ENCODE peak calls at places on chromosome 9, in four cellular contexts. One of them, this sample, is unnamed.

GRCh38 chr9:114803886-114804285 is 2.0 kb downstream of the TNFSF15 start:
- DNase-seq in epithelial cell of proximal tubule: no peak
- DNase-seq in KBM-7: no peak
- DNase-seq in NCI-H1436: no peak
- DNase-seq in this sample: no peak

GRCh38 chr9:125549465-125550215 is 157.4 kb downstream of the MAPKAP1 start:
- DNase-seq in epithelial cell of proximal tubule: no peak
- DNase-seq in KBM-7: no peak
- DNase-seq in NCI-H1436: no peak
- DNase-seq in this sample: peak; percentile 81

GRCh38 chr9:134326754-134327526 is 685 bp downstream of the RXRA start:
- DNase-seq in NCI-H1436: no peak
- DNase-seq in epithelial cell of proximal tubule: no peak
- DNase-seq in KBM-7: peak; percentile 31
- DNase-seq in this sample: no peak

GRCh38 chr9:89177401-89178161 is 1.0 kb downstream of the SHC3 start:
- DNase-seq in KBM-7: no peak
- DNase-seq in NCI-H1436: no peak
- DNase-seq in epithelial cell of proximal tubule: no peak
- DNase-seq in this sample: no peak

GRCh38 chr9:116297346-116297745 is 143.8 kb downstream of the PAPPA start:
- DNase-seq in epithelial cell of proximal tubule: no peak
- DNase-seq in NCI-H1436: no peak
- DNase-seq in KBM-7: no peak
- DNase-seq in this sample: no peak

GRCh38 chr9:92384373-92384772 is 20.0 kb downstream of the OGN start:
- DNase-seq in NCI-H1436: no peak
- DNase-seq in epithelial cell of proximal tubule: no peak
- DNase-seq in KBM-7: no peak
- DNase-seq in this sample: no peak

GRCh38 chr9:6686396-6686795 is 40.9 kb upstream of the GLDC start:
- DNase-seq in KBM-7: peak; percentile 31
- DNase-seq in epithelial cell of proximal tubule: no peak
- DNase-seq in NCI-H1436: no peak
- DNase-seq in this sample: peak; percentile 16

GRCh38 chr9:112784020-112784788 is 33.6 kb downstream of the SNX30 start:
- DNase-seq in epithelial cell of proximal tubule: peak; percentile 19
- DNase-seq in NCI-H1436: peak; percentile 7
- DNase-seq in KBM-7: no peak
- DNase-seq in this sample: no peak

GRCh38 chr9:134825025-134825424 is 55.6 kb upstream of the FCN2 start:
- DNase-seq in KBM-7: no peak
- DNase-seq in epithelial cell of proximal tubule: no peak
- DNase-seq in NCI-H1436: no peak
- DNase-seq in this sample: no peak

GRCh38 chr9:77883133-77883532 is 148.5 kb downstream of the GNAQ start:
- DNase-seq in KBM-7: no peak
- DNase-seq in epithelial cell of proximal tubule: no peak
- DNase-seq in NCI-H1436: no peak
- DNase-seq in this sample: no peak

GRCh38 chr9:106918825-106919509 is 56.0 kb downstream of the ZNF462 start:
- DNase-seq in KBM-7: no peak
- DNase-seq in epithelial cell of proximal tubule: no peak
- DNase-seq in NCI-H1436: no peak
- DNase-seq in this sample: no peak

GRCh38 chr9:82152181-82152580 is 163.6 kb downstream of the SPATA31D1 start:
- DNase-seq in NCI-H1436: no peak
- DNase-seq in epithelial cell of proximal tubule: peak; percentile 71
- DNase-seq in KBM-7: no peak
- DNase-seq in this sample: no peak

GRCh38 chr9:98764351-98764750 is 32.0 kb downstream of the ANKS6 start:
- DNase-seq in KBM-7: no peak
- DNase-seq in NCI-H1436: no peak
- DNase-seq in epithelial cell of proximal tubule: no peak
- DNase-seq in this sample: no peak

GRCh38 chr9:113523421-113524141 is 60.1 kb downstream of the RGS3 start:
- DNase-seq in NCI-H1436: no peak
- DNase-seq in KBM-7: peak; percentile 54
- DNase-seq in epithelial cell of proximal tubule: no peak
- DNase-seq in this sample: no peak

GRCh38 chr9:95507456-95508241 is 9.1 kb downstream of the PTCH1 start:
- DNase-seq in KBM-7: peak; percentile 59
- DNase-seq in epithelial cell of proximal tubule: no peak
- DNase-seq in NCI-H1436: no peak
- DNase-seq in this sample: no peak

GRCh38 chr9:88312517-88313103 is 75.6 kb upstream of the SPIN1 start:
- DNase-seq in NCI-H1436: no peak
- DNase-seq in KBM-7: no peak
- DNase-seq in epithelial cell of proximal tubule: no peak
- DNase-seq in this sample: no peak

GRCh38 chr9:137514691-137515337 is 35.4 kb downstream of the PNPLA7 start:
- DNase-seq in KBM-7: no peak
- DNase-seq in NCI-H1436: no peak
- DNase-seq in epithelial cell of proximal tubule: no peak
- DNase-seq in this sample: no peak

GRCh38 chr9:136080716-136081112 is 14.4 kb downstream of the NACC2 start:
- DNase-seq in epithelial cell of proximal tubule: no peak
- DNase-seq in NCI-H1436: no peak
- DNase-seq in KBM-7: no peak
- DNase-seq in this sample: no peak

GRCh38 chr9:126833710-126834345 is 26.6 kb upstream of the ZBTB34 start:
- DNase-seq in KBM-7: no peak
- DNase-seq in epithelial cell of proximal tubule: no peak
- DNase-seq in NCI-H1436: no peak
- DNase-seq in this sample: no peak

GRCh38 chr9:134981001-134981400 is 63.3 kb upstream of the FCN1 start:
- DNase-seq in epithelial cell of proximal tubule: no peak
- DNase-seq in KBM-7: no peak
- DNase-seq in NCI-H1436: no peak
- DNase-seq in this sample: no peak

GRCh38 chr9:4435197-4435596 is 55.1 kb upstream of the SLC1A1 start:
- DNase-seq in KBM-7: no peak
- DNase-seq in NCI-H1436: no peak
- DNase-seq in epithelial cell of proximal tubule: no peak
- DNase-seq in this sample: no peak

GRCh38 chr9:35658894-35659220 is 765 bp downstream of the CCDC107 start:
- DNase-seq in NCI-H1436: no peak
- DNase-seq in KBM-7: no peak
- DNase-seq in epithelial cell of proximal tubule: no peak
- DNase-seq in this sample: no peak

GRCh38 chr9:75108571-75108970 is 20.3 kb downstream of the OSTF1 start:
- DNase-seq in epithelial cell of proximal tubule: no peak
- DNase-seq in NCI-H1436: no peak
- DNase-seq in KBM-7: peak; percentile 16
- DNase-seq in this sample: no peak

GRCh38 chr9:68507098-68507795 is 33.4 kb downstream of the TMEM252 start:
- DNase-seq in KBM-7: peak; percentile 38
- DNase-seq in NCI-H1436: no peak
- DNase-seq in epithelial cell of proximal tubule: no peak
- DNase-seq in this sample: no peak

GRCh38 chr9:69600314-69601047 is 71.7 kb downstream of the APBA1 start:
- DNase-seq in NCI-H1436: no peak
- DNase-seq in KBM-7: no peak
- DNase-seq in epithelial cell of proximal tubule: no peak
- DNase-seq in this sample: no peak

GRCh38 chr9:117555964-117556629 is 141.2 kb upstream of the ASTN2 start:
- DNase-seq in KBM-7: peak; percentile 61
- DNase-seq in epithelial cell of proximal tubule: peak; percentile 7
- DNase-seq in NCI-H1436: peak; percentile 17
- DNase-seq in this sample: peak; percentile 1

GRCh38 chr9:72292184-72292787 is 72.7 kb downstream of the ZFAND5 start:
- DNase-seq in epithelial cell of proximal tubule: no peak
- DNase-seq in NCI-H1436: peak; percentile 7
- DNase-seq in KBM-7: peak; percentile 42
- DNase-seq in this sample: peak; percentile 46

GRCh38 chr9:137429974-137430722 is 7.0 kb downstream of the NOXA1 start:
- DNase-seq in NCI-H1436: peak; percentile 21
- DNase-seq in epithelial cell of proximal tubule: no peak
- DNase-seq in KBM-7: no peak
- DNase-seq in this sample: no peak

GRCh38 chr9:126705767-126706697 is 92.3 kb downstream of the LMX1B start:
- DNase-seq in KBM-7: peak; percentile 81
- DNase-seq in NCI-H1436: peak; percentile 32
- DNase-seq in epithelial cell of proximal tubule: no peak
- DNase-seq in this sample: no peak

GRCh38 chr9:96818535-96818934 is 35.8 kb downstream of the ZNF782 start:
- DNase-seq in NCI-H1436: no peak
- DNase-seq in KBM-7: peak; percentile 20
- DNase-seq in epithelial cell of proximal tubule: peak; percentile 3
- DNase-seq in this sample: no peak

GRCh38 chr9:8738953-8739352 is 939.4 kb upstream of the DMAC1 start:
- DNase-seq in KBM-7: no peak
- DNase-seq in epithelial cell of proximal tubule: no peak
- DNase-seq in NCI-H1436: no peak
- DNase-seq in this sample: no peak

GRCh38 chr9:124266826-124267201 is 9.1 kb downstream of the NEK6 start:
- DNase-seq in NCI-H1436: no peak
- DNase-seq in KBM-7: no peak
- DNase-seq in epithelial cell of proximal tubule: no peak
- DNase-seq in this sample: no peak

GRCh38 chr9:34686231-34686630 is 4.8 kb downstream of the CCL19 start:
- DNase-seq in KBM-7: no peak
- DNase-seq in epithelial cell of proximal tubule: no peak
- DNase-seq in NCI-H1436: no peak
- DNase-seq in this sample: peak; percentile 18

GRCh38 chr9:95516736-95517558 is at the start of gene PTCH1:
- DNase-seq in epithelial cell of proximal tubule: no peak
- DNase-seq in KBM-7: no peak
- DNase-seq in NCI-H1436: no peak
- DNase-seq in this sample: no peak